ENCODE peak calls at places on chromosomes 16 and 17, in seven cellular contexts. I is tibial nerve, L is A549, R is sigmoid colon, Z is K562, K is HepG2, Q is stomach. N is an unnamed sample.

GRCh38 chr17:15896277-15896676 is 48.7 kb upstream of the ADORA2B start:
- DNase-seq in I (no peak), L (no peak), R (no peak), Z (no peak), K (no peak), Q (no peak), N (no peak)

GRCh38 chr17:74445156-74445555 is 13.3 kb downstream of the GPRC5C start:
- DNase-seq in I (no peak), L (no peak), R (no peak), Z (no peak), K (no peak), Q (no peak), N (no peak)

GRCh38 chr17:66548659-66549311 is 246.4 kb downstream of the PRKCA start:
- DNase-seq in I (no peak), L (no peak), R (no peak), Z (no peak), K (no peak), Q (no peak), N (no peak)

GRCh38 chr17:51997723-51998122 is 160.8 kb downstream of the CA10 start:
- DNase-seq in I (no peak), L (no peak), R (no peak), Z (no peak), K (peak), Q (no peak), N (no peak)

GRCh38 chr16:81080233-81080632 is 3.2 kb upstream of the C16orf46 start:
- DNase-seq in I (no peak), L (no peak), R (no peak), Z (no peak), K (no peak), Q (no peak), N (no peak)

GRCh38 chr17:21252875-21253645 is at the start of gene NATD1:
- DNase-seq in I (peak), L (peak), R (peak), Z (peak), K (peak), Q (peak), N (peak)

GRCh38 chr17:39016193-39017153 is 49.3 kb upstream of the FBXO47 start:
- DNase-seq in I (no peak), L (no peak), R (no peak), Z (no peak), K (no peak), Q (no peak), N (no peak)

GRCh38 chr17:39601010-39601597 is 6.6 kb downstream of the NEUROD2 start:
- DNase-seq in I (no peak), L (no peak), R (no peak), Z (no peak), K (no peak), Q (no peak), N (no peak)

GRCh38 chr16:74297296-74297665 is 667 bp downstream of the PSMD7 start:
- DNase-seq in I (no peak), L (no peak), R (no peak), Z (peak), K (peak), Q (no peak), N (peak)

GRCh38 chr16:72857841-72858594 is 189.9 kb downstream of the ZFHX3 start:
- DNase-seq in I (no peak), L (no peak), R (no peak), Z (no peak), K (no peak), Q (no peak), N (no peak)

GRCh38 chr16:5581428-5581827 is 483.8 kb upstream of the EEF2KMT start:
- DNase-seq in I (no peak), L (no peak), R (no peak), Z (no peak), K (no peak), Q (no peak), N (no peak)

GRCh38 chr17:416293-417206 is 63.9 kb upstream of the RPH3AL start:
- DNase-seq in I (no peak), L (no peak), R (no peak), Z (no peak), K (no peak), Q (peak), N (peak)

GRCh38 chr16:6343157-6343556 is 989.5 kb upstream of the RBFOX1 start:
- DNase-seq in I (no peak), L (no peak), R (no peak), Z (no peak), K (no peak), Q (no peak), N (no peak)

GRCh38 chr17:41740506-41740905 is 6.1 kb upstream of the HAP1 start:
- DNase-seq in I (no peak), L (no peak), R (no peak), Z (no peak), K (no peak), Q (no peak), N (no peak)

GRCh38 chr17:6752068-6752909 is 3.6 kb upstream of the XAF1 start:
- DNase-seq in I (peak), L (no peak), R (peak), Z (no peak), K (peak), Q (no peak), N (peak)

GRCh38 chr16:528111-529011 is 849 bp downstream of the CAPN15 start:
- DNase-seq in I (no peak), L (peak), R (no peak), Z (peak), K (no peak), Q (peak), N (peak)

GRCh38 chr16:65034915-65035314 is 86.9 kb downstream of the CDH11 start:
- DNase-seq in I (no peak), L (no peak), R (no peak), Z (no peak), K (no peak), Q (no peak), N (no peak)

GRCh38 chr17:40559016-40559853 is 6.0 kb downstream of the CCR7 start:
- DNase-seq in I (no peak), L (no peak), R (no peak), Z (no peak), K (no peak), Q (peak), N (no peak)

GRCh38 chr16:48136547-48137360 is 19.0 kb downstream of the ABCC12 start:
- DNase-seq in I (no peak), L (no peak), R (no peak), Z (peak), K (no peak), Q (no peak), N (no peak)

GRCh38 chr16:19898924-19899604 is 14.4 kb upstream of the GPRC5B start:
- DNase-seq in I (peak), L (peak), R (no peak), Z (peak), K (peak), Q (peak), N (peak)

GRCh38 chr16:67483731-67484525 is 581 bp upstream of the AGRP start:
- DNase-seq in I (no peak), L (no peak), R (no peak), Z (no peak), K (no peak), Q (no peak), N (no peak)

GRCh38 chr17:77456951-77457548 is 316.3 kb downstream of the SEC14L1 start:
- DNase-seq in I (no peak), L (no peak), R (no peak), Z (no peak), K (no peak), Q (no peak), N (no peak)

GRCh38 chr17:77455111-77455877 is 314.5 kb downstream of the SEC14L1 start:
- DNase-seq in I (peak), L (no peak), R (no peak), Z (no peak), K (peak), Q (no peak), N (no peak)

GRCh38 chr17:77457572-77458201 is 316.9 kb downstream of the SEC14L1 start:
- DNase-seq in I (no peak), L (no peak), R (no peak), Z (no peak), K (no peak), Q (no peak), N (no peak)

GRCh38 chr17:77455878-77456234 is 315.1 kb downstream of the SEC14L1 start:
- DNase-seq in I (no peak), L (no peak), R (no peak), Z (no peak), K (no peak), Q (no peak), N (no peak)

DNA sequence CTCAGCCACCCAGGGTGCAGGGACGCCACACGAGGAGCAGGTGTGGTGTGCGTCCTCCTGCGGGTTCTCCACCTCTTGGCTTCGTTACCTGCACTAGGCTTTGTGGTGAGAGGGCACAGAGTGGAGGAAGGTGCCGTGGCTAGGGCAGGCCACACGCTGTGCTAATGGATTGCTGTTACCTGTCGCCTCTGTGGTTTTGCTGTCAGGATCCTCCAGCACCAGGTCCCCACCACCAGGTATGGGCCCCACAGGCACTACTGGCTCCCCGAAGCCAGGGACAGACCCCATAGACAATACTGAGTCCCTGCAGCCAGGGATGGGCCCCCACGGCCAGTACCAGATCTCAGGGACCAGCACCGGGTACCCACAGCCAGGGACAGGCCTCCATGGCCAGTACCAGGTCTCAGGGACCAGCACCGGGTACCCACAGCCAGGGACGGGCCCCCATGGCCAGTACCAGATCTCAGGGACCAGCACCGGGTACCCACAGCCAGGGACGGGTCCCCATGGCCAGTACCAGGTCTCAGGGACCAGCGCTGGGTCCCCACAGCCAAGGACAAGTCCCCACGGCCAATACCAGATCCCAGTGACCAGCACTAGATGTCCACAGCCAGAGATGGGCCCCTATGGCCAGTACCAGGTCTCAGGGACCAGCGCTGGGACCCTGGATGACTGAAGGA is 315.6 kb downstream of the SEC14L1 start:
- DNase-seq in I (no peak), L (no peak), R (no peak), Z (no peak), K (no peak), Q (no peak), N (peak)
- TF ChIP-seq POLR2A in I (no peak), L (no peak), R (no peak), Z (no peak), K (no peak), Q (no peak), N (no peak)

GRCh38 chr16:3879887-3880564 is 487 bp downstream of the CREBBP start:
- DNase-seq in I (peak), L (peak), R (peak), Z (peak), K (no peak), Q (peak), N (peak)

GRCh38 chr16:3882531-3882930 is 2.0 kb upstream of the CREBBP start:
- DNase-seq in I (no peak), L (no peak), R (no peak), Z (no peak), K (no peak), Q (no peak), N (no peak)

GRCh38 chr16:3881499-3881995 is 1.0 kb upstream of the CREBBP start:
- DNase-seq in I (no peak), L (no peak), R (no peak), Z (peak), K (no peak), Q (no peak), N (no peak)

GRCh38 chr16:3879258-3879886 is 1.1 kb downstream of the CREBBP start:
- DNase-seq in I (no peak), L (no peak), R (peak), Z (peak), K (no peak), Q (peak), N (peak)

GRCh38 chr16:3880623-3881498 is at the start of gene CREBBP:
- DNase-seq in I (peak), L (peak), R (peak), Z (peak), K (peak), Q (peak), N (peak)
- TF ChIP-seq EP300 in I (peak), L (no peak), R (no peak), Z (no peak), K (no peak), Q (no peak), N (no peak)

DNA sequence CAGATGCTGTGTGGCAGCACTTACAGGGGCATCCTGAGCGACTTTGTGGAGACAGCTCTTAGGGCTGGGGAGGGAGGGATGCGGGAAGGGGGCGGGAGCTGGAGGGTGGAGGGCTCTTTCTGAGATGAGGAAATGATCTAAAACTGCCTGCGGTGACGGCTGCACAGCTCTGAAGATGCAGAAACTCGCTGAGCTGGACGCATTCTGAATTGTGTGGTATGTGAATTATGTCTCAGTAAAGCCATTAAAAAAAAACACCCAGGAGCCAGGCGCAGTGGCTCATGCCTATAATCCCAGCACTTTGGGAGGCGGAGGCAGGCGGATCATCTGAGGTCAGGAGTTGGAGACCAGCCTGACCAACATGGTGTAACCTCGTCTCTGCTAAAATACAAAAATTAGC is 19.2 kb downstream of the SLC25A10 start:
- DNase-seq in I (no peak), L (no peak), R (no peak), Z (no peak), K (no peak), Q (no peak), N (no peak)
- H3K4me3 ChIP-seq in I (no peak), L (no peak), R (no peak), Z (no peak), K (no peak), Q (no peak), N (no peak)

GRCh38 chr16:85908444-85908843 is 9.5 kb downstream of the IRF8 start:
- DNase-seq in I (no peak), L (no peak), R (peak), Z (no peak), K (no peak), Q (no peak), N (no peak)
- TF ChIP-seq POLR2A in I (no peak), L (no peak), R (no peak), Z (no peak), K (no peak), Q (no peak), N (no peak)

GRCh38 chr17:78392295-78392694 is 13.8 kb downstream of the PGS1 start:
- DNase-seq in I (no peak), L (no peak), R (no peak), Z (no peak), K (no peak), Q (no peak), N (no peak)

GRCh38 chr17:78391051-78391431 is 12.6 kb downstream of the PGS1 start:
- DNase-seq in I (no peak), L (no peak), R (no peak), Z (no peak), K (no peak), Q (no peak), N (no peak)

GRCh38 chr17:78391843-78392242 is 13.4 kb downstream of the PGS1 start:
- DNase-seq in I (no peak), L (peak), R (no peak), Z (no peak), K (no peak), Q (no peak), N (no peak)

GRCh38 chr17:78387982-78388941 is 9.8 kb downstream of the PGS1 start:
- DNase-seq in I (no peak), L (no peak), R (peak), Z (no peak), K (no peak), Q (no peak), N (peak)

GRCh38 chr17:78390241-78391050 is 12.0 kb downstream of the PGS1 start:
- DNase-seq in I (no peak), L (peak), R (peak), Z (peak), K (no peak), Q (no peak), N (no peak)
- TF ChIP-seq EP300 in I (no peak), L (no peak), R (no peak), Z (no peak), K (no peak), Q (no peak), N (no peak)

GRCh38 chr17:43003542-43004172 is 2.9 kb upstream of the IFI35 start:
- DNase-seq in I (no peak), L (peak), R (no peak), Z (no peak), K (peak), Q (no peak), N (no peak)

GRCh38 chr17:42997390-42997983 is 732 bp upstream of the RPL27 start:
- DNase-seq in I (no peak), L (no peak), R (no peak), Z (no peak), K (no peak), Q (no peak), N (no peak)

GRCh38 chr17:42999003-42999525 is 845 bp downstream of the RPL27 start:
- DNase-seq in I (no peak), L (no peak), R (no peak), Z (no peak), K (no peak), Q (no peak), N (no peak)

GRCh38 chr17:42992872-42993271 is 5.3 kb upstream of the RPL27 start:
- DNase-seq in I (no peak), L (no peak), R (no peak), Z (no peak), K (no peak), Q (no peak), N (no peak)

DNA sequence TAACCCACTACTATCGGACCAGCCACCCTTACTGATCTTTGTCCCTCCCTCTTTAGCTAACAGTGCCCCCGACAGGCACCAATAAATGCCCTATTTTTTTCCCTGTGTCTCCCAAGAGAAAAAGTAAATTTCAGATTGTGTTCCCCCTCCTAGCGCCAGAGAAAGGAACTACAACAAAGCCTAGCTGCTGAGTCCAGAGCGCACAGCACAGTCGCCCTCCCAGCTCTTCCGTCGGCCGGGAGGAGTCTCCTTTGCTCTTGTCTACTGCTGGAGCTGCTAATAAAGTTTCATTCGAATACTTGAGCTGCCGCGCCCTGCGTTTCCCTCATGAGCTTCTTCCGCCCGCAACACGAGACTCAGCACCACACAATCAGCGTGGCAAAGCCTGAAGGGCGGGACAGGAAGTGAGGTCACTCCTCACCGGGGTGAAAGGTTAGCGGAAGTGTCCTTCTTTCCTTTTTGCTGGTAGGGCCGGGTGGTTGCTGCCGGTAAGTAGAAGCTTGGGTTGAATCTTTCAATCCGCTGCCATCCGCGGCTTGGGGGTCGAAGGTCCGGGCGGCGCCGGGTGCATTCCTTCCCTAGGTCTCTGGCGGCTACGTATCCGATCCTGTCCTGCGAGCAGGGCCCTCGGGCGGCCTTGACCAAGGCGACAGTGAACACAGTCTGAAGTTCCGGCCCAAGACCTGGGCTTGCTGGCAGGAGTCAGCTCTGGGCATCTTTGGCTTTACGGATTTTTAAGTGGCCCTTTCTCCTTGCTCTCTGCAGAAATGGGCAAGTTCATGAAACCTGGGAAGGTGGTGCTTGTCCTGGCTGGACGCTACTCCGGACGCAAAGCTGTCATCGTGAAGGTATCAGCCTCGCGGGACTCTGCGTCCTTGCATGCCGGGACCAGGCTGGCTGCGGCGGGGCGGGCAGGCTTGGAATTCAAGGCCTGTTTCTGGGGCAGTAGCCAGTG is at the start of gene RPL27:
- DNase-seq in I (peak), L (peak), R (peak), Z (peak), K (peak), Q (peak), N (peak)
- H3K4me3 ChIP-seq in I (peak), L (peak), R (peak), Z (peak), K (peak), Q (peak), N (peak)

GRCh38 chr16:31295206-31295605 is 35.4 kb downstream of the ITGAM start:
- DNase-seq in I (no peak), L (no peak), R (no peak), Z (no peak), K (no peak), Q (no peak), N (no peak)
- TF ChIP-seq POLR2A in I (no peak), L (no peak), R (no peak), Z (no peak), K (no peak), Q (no peak), N (no peak)

DNA sequence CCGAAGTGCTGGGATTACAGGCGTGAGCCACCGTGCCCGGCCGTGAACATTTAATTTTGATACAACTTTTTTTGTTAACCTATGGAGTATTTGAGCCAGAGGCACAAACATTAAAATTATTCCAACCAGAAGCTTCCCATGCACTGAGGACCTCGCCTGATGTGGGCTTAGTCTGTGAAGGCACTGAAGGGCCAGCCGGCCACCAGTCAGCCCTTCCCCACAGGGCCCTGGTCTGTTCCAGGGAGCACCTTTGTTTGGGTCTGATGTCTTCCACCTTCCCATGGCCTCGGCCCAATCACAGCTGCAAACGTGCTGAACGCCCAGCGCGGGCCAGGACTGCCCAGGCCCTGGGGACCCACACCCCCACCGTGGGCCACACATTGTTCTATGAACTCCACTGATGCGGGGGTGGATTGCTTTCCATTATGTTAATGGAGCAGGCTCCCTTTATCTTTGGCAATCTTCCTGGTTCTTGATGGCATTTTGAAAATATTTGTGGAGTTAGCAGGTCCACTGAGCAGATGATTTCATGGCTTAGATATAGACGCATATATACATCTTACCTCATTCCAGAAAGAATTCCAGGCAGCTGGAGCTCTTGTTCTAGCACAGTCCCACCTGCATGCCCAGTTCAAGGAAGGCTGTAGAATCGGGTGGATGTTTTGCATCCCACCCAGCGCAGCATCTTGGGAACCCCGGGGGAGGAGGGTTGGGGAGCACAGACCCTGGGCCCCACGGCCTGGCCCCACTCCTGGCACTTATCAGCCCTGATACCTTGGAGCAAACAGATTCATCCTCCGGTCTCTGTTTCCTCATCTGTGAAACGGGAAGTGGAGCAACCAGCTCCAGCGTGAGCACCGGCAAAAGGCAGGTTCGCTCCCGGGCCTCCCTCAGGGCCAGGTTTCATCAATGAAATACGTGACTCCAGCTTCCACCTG is 14.5 kb downstream of the SPIRE2 start:
- DNase-seq in I (no peak), L (no peak), R (no peak), Z (no peak), K (peak), Q (no peak), N (no peak)
- TF ChIP-seq EP300 in I (no peak), L (no peak), R (no peak), Z (no peak), K (no peak), Q (no peak), N (no peak)